ENCODE peak calls at places on chromosomes 16 and 17, in four cellular contexts. H, B, J and F are unnamed samples.

GRCh38 chr16:49260956-49261530 is 20.6 kb downstream of the CBLN1 start:
- DNase-seq in H (no peak), J (no peak), B (no peak), F (no peak)

GRCh38 chr17:19933633-19934032 is 44.0 kb downstream of the AKAP10 start:
- DNase-seq in J (no peak), H (no peak), B (no peak), F (no peak)

GRCh38 chr17:68389041-68389440 is 68.3 kb downstream of the WIPI1 start:
- DNase-seq in J (no peak), H (no peak), B (no peak), F (no peak)

GRCh38 chr16:1895068-1895467 is 23.1 kb upstream of the MEIOB start:
- DNase-seq in B (no peak), H (no peak), J (no peak), F (no peak)

GRCh38 chr17:49443862-49444261 is 29.2 kb upstream of the PHB1 start:
- DNase-seq in J (no peak), H (peak; percentile 44), B (no peak), F (no peak)

GRCh38 chr17:33940769-33941168 is 314.3 kb upstream of the CCL2 start:
- DNase-seq in H (no peak), J (peak; percentile 19), B (no peak), F (no peak)

GRCh38 chr17:75524971-75525805 is at the start of gene LLGL2:
- DNase-seq in J (peak; percentile 92), H (peak; percentile 50), B (peak; percentile 77), F (peak; percentile 89)

GRCh38 chr17:32265192-32265895 is at the start of gene RHBDL3:
- DNase-seq in B (no peak), H (no peak), J (no peak), F (no peak)

GRCh38 chr17:38967290-38967738 is at the start of gene FBXO47:
- DNase-seq in H (peak; percentile 92), J (peak; percentile 94), B (no peak), F (peak; percentile 95)

GRCh38 chr17:45311406-45311761 is 5.4 kb downstream of the MAP3K14 start:
- DNase-seq in B (no peak), J (no peak), H (no peak), F (no peak)